ENCODE peak calls at places on chromosomes 3 and 15, in nine cellular contexts. Y, T, A, C, F, Q, B, I and M are unnamed samples.

GRCh38 chr3:133448478-133449122 is 48.7 kb downstream of the BFSP2 start:
- DNase-seq in T (no peak), C (no peak), A (no peak), Q (peak), B (peak), I (no peak), Y (peak), F (no peak), M (no peak)

GRCh38 chr15:40367673-40368611 is 9.9 kb downstream of the DISP2 start:
- DNase-seq in I (peak), F (peak), C (no peak), B (peak), T (peak), A (peak), Q (peak), Y (peak), M (peak)

GRCh38 chr3:107676469-107677309 is 153.9 kb downstream of the BBX start:
- DNase-seq in C (peak), T (no peak), F (peak), I (no peak), B (peak), Q (no peak), A (no peak), Y (no peak), M (no peak)

GRCh38 chr3:184058029-184058428 is 5.2 kb downstream of the HTR3C start:
- DNase-seq in Q (no peak), I (no peak), Y (no peak), T (peak), B (no peak), C (no peak), F (no peak), A (peak), M (peak)

GRCh38 chr15:48667701-48668100 is 22.2 kb upstream of the FBN1 start:
- DNase-seq in A (no peak), C (no peak), T (no peak), Y (no peak), F (peak), B (no peak), I (no peak), Q (no peak), M (no peak)

GRCh38 chr15:34436956-34437442 is 609 bp downstream of the GOLGA8A start:
- DNase-seq in B (peak), Y (peak), C (no peak), A (no peak), T (peak), I (peak), F (peak), Q (peak), M (no peak)

GRCh38 chr15:70854669-70854976 is 666 bp upstream of the LARP6 start:
- DNase-seq in C (peak), A (no peak), I (no peak), T (no peak), Q (no peak), B (peak), F (peak), Y (no peak), M (no peak)

GRCh38 chr3:120052225-120052624 is 42.0 kb downstream of the GSK3B start:
- DNase-seq in A (no peak), Q (no peak), C (no peak), B (peak), Y (no peak), T (no peak), I (no peak), F (no peak), M (no peak)

GRCh38 chr3:4292301-4292700 is 10.9 kb upstream of the SETMAR start:
- DNase-seq in B (no peak), I (no peak), Y (no peak), Q (no peak), A (no peak), T (no peak), C (no peak), F (no peak), M (no peak)

GRCh38 chr3:196634224-196634623 is 5.3 kb upstream of the NRROS start:
- DNase-seq in C (no peak), A (no peak), T (no peak), Y (peak), B (peak), I (no peak), Q (no peak), F (no peak), M (no peak)

GRCh38 chr15:32124726-32125125 is 94.4 kb downstream of the CHRNA7 start:
- DNase-seq in T (no peak), Y (no peak), A (no peak), I (no peak), F (no peak), C (no peak), Q (no peak), B (no peak), M (no peak)

GRCh38 chr15:90972133-90972532 is 17.4 kb downstream of the RCCD1 start:
- DNase-seq in I (no peak), Y (no peak), A (no peak), T (no peak), F (no peak), B (no peak), Q (no peak), C (no peak), M (no peak)

GRCh38 chr15:25866251-25866650 is 3.1 kb upstream of the ATP10A start:
- DNase-seq in B (no peak), Q (no peak), C (no peak), A (no peak), T (no peak), Y (no peak), I (no peak), F (no peak), M (no peak)

GRCh38 chr3:167750273-167750971 is 14.9 kb downstream of the SERPINI1 start:
- DNase-seq in T (no peak), I (no peak), B (peak), C (no peak), Y (peak), F (no peak), A (no peak), Q (no peak), M (no peak)

GRCh38 chr15:88658972-88659931 is 20.4 kb downstream of the ISG20 start:
- DNase-seq in F (peak), C (no peak), T (peak), Y (no peak), I (no peak), A (no peak), B (no peak), Q (no peak), M (peak)

GRCh38 chr3:65107174-65107573 is 419.4 kb upstream of the ADAMTS9 start:
- DNase-seq in I (no peak), C (peak), Q (no peak), T (peak), B (no peak), F (peak), A (no peak), Y (no peak), M (no peak)

GRCh38 chr3:194093822-194094221 is 42.1 kb upstream of the HES1 start:
- DNase-seq in C (no peak), Q (no peak), F (no peak), A (no peak), B (no peak), I (no peak), Y (no peak), T (no peak), M (no peak)

GRCh38 chr15:100920516-100921135 is 1.5 kb downstream of the LRRK1 start:
- DNase-seq in T (no peak), Q (no peak), I (no peak), Y (no peak), B (peak), C (no peak), F (no peak), A (no peak), M (no peak)

GRCh38 chr3:121431717-121432517 is 113.9 kb downstream of the POLQ start:
- DNase-seq in Y (peak), I (no peak), Q (peak), A (peak), T (peak), B (peak), C (peak), F (peak), M (peak)

GRCh38 chr3:58683001-58683845 is 16.6 kb upstream of the FAM3D start:
- DNase-seq in I (no peak), Y (no peak), B (peak), A (peak), T (peak), F (peak), C (peak), Q (no peak), M (no peak)

GRCh38 chr15:45378913-45379262 is 544 bp upstream of the GATM start:
- DNase-seq in Q (no peak), F (peak), B (no peak), Y (no peak), C (no peak), T (no peak), A (no peak), I (no peak), M (no peak)

GRCh38 chr3:30659270-30660127 is 53.1 kb downstream of the TGFBR2 start:
- DNase-seq in F (peak), T (peak), B (no peak), Q (no peak), A (peak), Y (no peak), I (no peak), C (peak), M (peak)

GRCh38 chr15:66966256-66966655 is 99.1 kb upstream of the SMAD3 start:
- DNase-seq in I (no peak), C (no peak), A (no peak), T (no peak), B (no peak), Y (no peak), F (no peak), Q (no peak), M (no peak)

GRCh38 chr15:88690331-88690730 is 51.5 kb downstream of the ISG20 start:
- DNase-seq in C (no peak), I (no peak), A (no peak), Y (no peak), T (no peak), Q (no peak), B (no peak), F (no peak), M (no peak)

GRCh38 chr15:63056843-63057242 is 14.3 kb downstream of the TPM1 start:
- DNase-seq in I (no peak), F (no peak), A (no peak), B (no peak), C (no peak), Q (no peak), T (no peak), Y (no peak), M (no peak)

GRCh38 chr3:12405432-12406272 is 78.6 kb upstream of the TSEN2 start:
- DNase-seq in F (peak), I (no peak), C (peak), Q (no peak), Y (no peak), B (no peak), T (peak), A (peak), M (no peak)

GRCh38 chr15:50128266-50128665 is 9.2 kb upstream of the ATP8B4 start:
- DNase-seq in B (no peak), C (no peak), F (no peak), I (no peak), Q (no peak), T (no peak), Y (no peak), A (no peak), M (no peak)

GRCh38 chr3:113758389-113759029 is 11.7 kb downstream of the ATP6V1A start:
- DNase-seq in B (no peak), Q (no peak), F (peak), Y (no peak), C (peak), I (no peak), A (no peak), T (peak), M (peak)

GRCh38 chr3:71006810-71007785 is 576.4 kb downstream of the FOXP1 start:
- DNase-seq in B (peak), Q (no peak), C (peak), T (no peak), A (no peak), F (no peak), Y (peak), I (no peak), M (no peak)